ENCODE peak calls at places on chromosomes 3 and 15, in nine cellular contexts. V is SHP77; F is ELR; K is RWPE1; M is iPS DF 6.9; N is skeletal muscle cell; H is LoVo; G is activated naive CD4-positive, alpha-beta T cell treated with anti-CD3 and anti-CD28 coated beads, Interleukin-2, amount 50 U/mL, for 16 hours; X is NCI-H187 treated with DMSO at 0.1 percent for 48 hours. D is an unnamed sample.
A peak's percentile ranks its signal among the peaks of the same experiment; 100 is the strongest.

GRCh38 chr15:31214864-31215489 is 111.7 kb upstream of the KLF13 start:
- DNase-seq in K (peak; percentile 70), G (no peak), F (no peak), H (no peak), M (no peak), N (no peak), V (no peak), X (no peak), D (no peak)

GRCh38 chr3:24505678-24506560 is 11.3 kb upstream of the THRB start:
- DNase-seq in V (no peak), N (no peak), F (no peak), H (no peak), K (no peak), X (no peak), G (no peak), M (no peak), D (no peak)

GRCh38 chr3:136186850-136187249 is 9.3 kb downstream of the MSL2 start:
- DNase-seq in G (no peak), V (no peak), X (no peak), N (no peak), F (no peak), M (no peak), H (no peak), K (no peak), D (no peak)

GRCh38 chr15:75578206-75578947 is 738 bp downstream of the PTPN9 start:
- DNase-seq in M (no peak), X (no peak), H (peak; percentile 39), F (peak; percentile 33), G (peak; percentile 20), N (no peak), V (no peak), K (peak; percentile 41), D (no peak)

GRCh38 chr3:145696011-145696410 is 465.0 kb downstream of the PLOD2 start:
- DNase-seq in H (no peak), K (no peak), F (no peak), X (no peak), G (no peak), V (no peak), N (no peak), M (no peak), D (no peak)

GRCh38 chr15:23606226-23606625 is 40.8 kb downstream of the MKRN3 start:
- DNase-seq in V (no peak), G (no peak), N (no peak), F (no peak), X (no peak), H (no peak), M (no peak), K (no peak), D (no peak)

GRCh38 chr3:13308406-13308805 is 111.7 kb downstream of the NUP210 start:
- DNase-seq in H (peak; percentile 14), G (no peak), K (no peak), N (no peak), M (peak; percentile 70), X (no peak), F (peak; percentile 48), V (peak; percentile 42), D (peak; percentile 38)

GRCh38 chr3:149085828-149086231 is 503 bp downstream of the HLTF start:
- DNase-seq in G (no peak), V (peak; percentile 44), X (no peak), M (peak; percentile 13), F (peak; percentile 47), N (no peak), K (no peak), H (no peak), D (no peak)

GRCh38 chr15:48282186-48282585 is 49.0 kb upstream of the DUT start:
- DNase-seq in K (no peak), N (peak; percentile 8), H (no peak), F (no peak), X (no peak), V (no peak), M (no peak), G (no peak), D (no peak)

GRCh38 chr3:37668431-37668830 is 193.2 kb upstream of the CTDSPL start:
- DNase-seq in F (no peak), N (no peak), V (no peak), X (no peak), K (no peak), M (no peak), G (no peak), H (no peak), D (peak; percentile 72)

GRCh38 chr3:133882986-133883586 is 12.6 kb downstream of the RAB6B start:
- DNase-seq in V (no peak), X (no peak), M (no peak), F (no peak), N (no peak), G (no peak), H (no peak), K (no peak), D (no peak)

GRCh38 chr15:44084171-44084570 is 110.9 kb downstream of the FRMD5 start:
- DNase-seq in X (no peak), K (no peak), M (no peak), H (no peak), G (no peak), N (no peak), V (no peak), F (no peak), D (no peak)

GRCh38 chr15:38174691-38175090 is 77.9 kb upstream of the SPRED1 start:
- DNase-seq in M (no peak), N (no peak), V (no peak), K (no peak), X (no peak), H (no peak), G (no peak), F (no peak), D (no peak)